ENCODE peak calls at places on chromosomes 1 and 21, in seven cellular contexts. H, X, O, C, S, Y and L are unnamed samples.

GRCh38 chr1:28983091-28983490 is 68.7 kb downstream of the EPB41 start:
- DNase-seq in C (no peak), X (no peak), O (no peak), S (no peak), Y (no peak), H (no peak), L (no peak)

GRCh38 chr1:112230232-112230631 is 165.8 kb upstream of the CTTNBP2NL start:
- DNase-seq in S (no peak), H (no peak), C (no peak), X (no peak), O (no peak), Y (no peak), L (no peak)

GRCh38 chr1:95431216-95431615 is 197.2 kb downstream of the RWDD3 start:
- DNase-seq in S (no peak), O (no peak), H (no peak), Y (no peak), X (no peak), C (no peak), L (no peak)

GRCh38 chr1:47991187-47991586 is 6.0 kb downstream of the TRABD2B start:
- DNase-seq in X (no peak), Y (peak; percentile 64), H (no peak), S (no peak), C (no peak), O (no peak), L (no peak)

GRCh38 chr1:113684153-113684541 is 75.1 kb downstream of the PHTF1 start:
- DNase-seq in O (peak; percentile 63), X (no peak), Y (peak; percentile 69), C (no peak), H (no peak), S (no peak), L (peak; percentile 67)

GRCh38 chr1:70706381-70707173 is 295.5 kb downstream of the CTH start:
- DNase-seq in O (no peak), C (no peak), Y (no peak), H (no peak), S (no peak), X (no peak), L (peak; percentile 25)

GRCh38 chr1:93629101-93630059 is 52.3 kb downstream of the BCAR3 start:
- DNase-seq in Y (peak; percentile 68), H (peak; percentile 69), C (no peak), S (no peak), O (no peak), X (peak; percentile 61), L (no peak)

GRCh38 chr1:235009074-235009473 is 119.6 kb downstream of the TOMM20 start:
- DNase-seq in X (no peak), O (no peak), C (no peak), S (no peak), H (no peak), Y (no peak), L (no peak)

GRCh38 chr1:19639999-19640362 is 4.1 kb upstream of the NBL1 start:
- DNase-seq in Y (peak; percentile 49), X (no peak), O (no peak), H (no peak), S (no peak), C (no peak), L (no peak)

GRCh38 chr21:43339668-43340067 is 87.3 kb downstream of the SIK1 start:
- DNase-seq in Y (no peak), C (no peak), X (no peak), H (no peak), O (peak; percentile 58), S (no peak), L (no peak)

GRCh38 chr1:73913025-73913424 is 285.0 kb downstream of the LRRIQ3 start:
- DNase-seq in O (no peak), S (no peak), H (no peak), X (no peak), C (no peak), Y (no peak), L (no peak)

GRCh38 chr1:12616709-12617373 is 1.2 kb downstream of the DHRS3 start:
- DNase-seq in C (no peak), Y (no peak), S (no peak), X (no peak), H (peak; percentile 29), O (peak; percentile 39), L (peak; percentile 52)

GRCh38 chr21:37257967-37258877 is 8.9 kb downstream of the VPS26C start:
- DNase-seq in H (peak; percentile 64), X (peak; percentile 86), S (peak; percentile 62), Y (peak; percentile 34), C (no peak), O (peak; percentile 58), L (peak; percentile 62)

GRCh38 chr1:39680751-39681150 is 8.8 kb upstream of the NT5C1A start:
- DNase-seq in H (no peak), X (no peak), Y (no peak), C (no peak), O (no peak), S (no peak), L (no peak)